ENCODE peak calls at places on chromosome 22, in five cellular contexts. One of them, this sample, is unnamed.

GRCh38 chr22:20283674-20284066 is 15.6 kb upstream of the RTN4R start:
- DNase-seq in NCI-H2081: no peak
- DNase-seq in cardiac muscle cell: no peak
- DNase-seq in germinal center: no peak
- DNase-seq in Ammon's horn: peak; percentile 35
- DNase-seq in this sample: no peak

GRCh38 chr22:45164217-45165123 is 745 bp downstream of the NUP50 start:
- DNase-seq in NCI-H2081: no peak
- DNase-seq in cardiac muscle cell: peak; percentile 41
- DNase-seq in germinal center: peak; percentile 53
- DNase-seq in Ammon's horn: peak; percentile 17
- DNase-seq in this sample: peak; percentile 53

GRCh38 chr22:48084749-48085090 is 1322.3 kb downstream of the TBC1D22A start:
- DNase-seq in NCI-H2081: no peak
- DNase-seq in cardiac muscle cell: no peak
- DNase-seq in germinal center: no peak
- DNase-seq in Ammon's horn: no peak
- DNase-seq in this sample: no peak

GRCh38 chr22:30474683-30475424 is 3.0 kb upstream of the SEC14L3 start:
- DNase-seq in NCI-H2081: peak; percentile 26
- DNase-seq in cardiac muscle cell: no peak
- DNase-seq in germinal center: no peak
- DNase-seq in Ammon's horn: no peak
- DNase-seq in this sample: no peak

GRCh38 chr22:19533049-19533626 is 8.9 kb upstream of the CLDN5 start:
- DNase-seq in NCI-H2081: no peak
- DNase-seq in cardiac muscle cell: no peak
- DNase-seq in germinal center: no peak
- DNase-seq in Ammon's horn: no peak
- DNase-seq in this sample: no peak

GRCh38 chr22:46969491-46969890 is 207.0 kb downstream of the TBC1D22A start:
- DNase-seq in NCI-H2081: no peak
- DNase-seq in cardiac muscle cell: no peak
- DNase-seq in germinal center: no peak
- DNase-seq in Ammon's horn: no peak
- DNase-seq in this sample: peak; percentile 89

GRCh38 chr22:29840498-29840897 is 2.4 kb upstream of the ASCC2 start:
- DNase-seq in NCI-H2081: no peak
- DNase-seq in cardiac muscle cell: no peak
- DNase-seq in germinal center: no peak
- DNase-seq in Ammon's horn: no peak
- DNase-seq in this sample: no peak

GRCh38 chr22:25141994-25142620 is 57.6 kb upstream of the CRYBB3 start:
- DNase-seq in NCI-H2081: no peak
- DNase-seq in cardiac muscle cell: no peak
- DNase-seq in germinal center: no peak
- DNase-seq in Ammon's horn: peak; percentile 46
- DNase-seq in this sample: no peak

GRCh38 chr22:37330200-37331033 is 48.1 kb downstream of the CYTH4 start:
- DNase-seq in NCI-H2081: no peak
- DNase-seq in cardiac muscle cell: peak; percentile 90
- DNase-seq in germinal center: peak; percentile 79
- DNase-seq in Ammon's horn: peak; percentile 81
- DNase-seq in this sample: peak; percentile 75

GRCh38 chr22:29343313-29343805 is 27.9 kb upstream of the RASL10A start:
- DNase-seq in NCI-H2081: no peak
- DNase-seq in cardiac muscle cell: peak; percentile 29
- DNase-seq in germinal center: no peak
- DNase-seq in Ammon's horn: peak; percentile 59
- DNase-seq in this sample: no peak

GRCh38 chr22:45218974-45219373 is 21.7 kb downstream of the KIAA0930 start:
- DNase-seq in NCI-H2081: no peak
- DNase-seq in cardiac muscle cell: no peak
- DNase-seq in germinal center: no peak
- DNase-seq in Ammon's horn: peak; percentile 79
- DNase-seq in this sample: peak; percentile 80

GRCh38 chr22:46985507-46985882 is 223.0 kb downstream of the TBC1D22A start:
- DNase-seq in NCI-H2081: no peak
- DNase-seq in cardiac muscle cell: no peak
- DNase-seq in germinal center: no peak
- DNase-seq in Ammon's horn: no peak
- DNase-seq in this sample: no peak

GRCh38 chr22:37270928-37271650 is 11.2 kb upstream of the CYTH4 start:
- DNase-seq in NCI-H2081: no peak
- DNase-seq in cardiac muscle cell: peak; percentile 32
- DNase-seq in germinal center: no peak
- DNase-seq in Ammon's horn: peak; percentile 27
- DNase-seq in this sample: no peak

GRCh38 chr22:17548756-17549035 is 14.6 kb upstream of the SLC25A18 start:
- DNase-seq in NCI-H2081: no peak
- DNase-seq in cardiac muscle cell: no peak
- DNase-seq in germinal center: no peak
- DNase-seq in Ammon's horn: no peak
- DNase-seq in this sample: no peak

This sample was measured in GM10248.